ENCODE peak calls at places on chromosomes 5 and 9, in seven cellular contexts. B is NCI-H748 treated with DMSO at 0.1 percent for 48 hours; V is HCT116; T is GM12891; Q is stimulated activated CD4-positive, alpha-beta T cell treated with anti-CD3 and anti-CD28 coated beads, Interleukin-4, amount 100 ng/mL, for 24 hours; E is CD8-positive, alpha-beta T cell; L is NCI-H1048. I is an unnamed sample.
A peak's percentile ranks its signal among the peaks of the same experiment; 100 is the strongest.

GRCh38 chr5:65190328-65191053 is 291.2 kb downstream of the ADAMTS6 start:
- DNase-seq in V (no peak), T (no peak), L (no peak), Q (peak; percentile 7), E (no peak), B (no peak), I (no peak)

GRCh38 chr9:137000177-137000930 is 4.0 kb upstream of the CLIC3 start:
- DNase-seq in T (peak; percentile 74), B (no peak), Q (peak; percentile 33), V (no peak), L (no peak), E (no peak), I (no peak)

GRCh38 chr9:4489562-4489918 is 728 bp upstream of the SLC1A1 start:
- DNase-seq in L (no peak), B (peak; percentile 13), E (no peak), Q (no peak), V (no peak), T (no peak), I (peak; percentile 56)

GRCh38 chr5:956941-957729 is 51.5 kb upstream of the NKD2 start:
- DNase-seq in T (no peak), Q (peak; percentile 15), V (no peak), L (peak; percentile 28), B (no peak), E (no peak), I (peak; percentile 47)

GRCh38 chr5:135842737-135843136 is 8.3 kb downstream of the SLC25A48 start:
- DNase-seq in L (no peak), B (no peak), Q (no peak), V (no peak), E (no peak), T (no peak), I (no peak)

GRCh38 chr9:30120654-30121053 is 2263.8 kb upstream of the ACO1 start:
- DNase-seq in E (no peak), B (no peak), T (no peak), V (no peak), L (no peak), Q (no peak), I (no peak)

GRCh38 chr5:5700549-5700948 is 278.1 kb downstream of the ICE1 start:
- DNase-seq in T (no peak), L (no peak), Q (no peak), V (no peak), E (no peak), B (no peak), I (no peak)

GRCh38 chr5:83777856-83778255 is 57.2 kb upstream of the HAPLN1 start:
- DNase-seq in Q (no peak), E (no peak), B (no peak), L (no peak), V (no peak), T (no peak), I (no peak)

GRCh38 chr9:79384091-79384490 is 187.7 kb upstream of the TLE4 start:
- DNase-seq in E (no peak), Q (no peak), V (no peak), T (no peak), B (no peak), L (no peak), I (no peak)

GRCh38 chr5:28954074-28954473 is 1915.7 kb upstream of the CDH9 start:
- DNase-seq in E (no peak), B (no peak), T (no peak), V (no peak), L (no peak), Q (no peak), I (no peak)

GRCh38 chr5:67880876-67881275 is 334.7 kb upstream of the PIK3R1 start:
- DNase-seq in Q (no peak), V (no peak), T (no peak), E (no peak), L (no peak), B (no peak), I (peak; percentile 13)

GRCh38 chr9:128011071-128011817 is 30.5 kb upstream of the EEIG1 start:
- DNase-seq in Q (no peak), L (no peak), B (no peak), T (no peak), V (no peak), E (no peak), I (no peak)

GRCh38 chr9:134928796-134929559 is 11.3 kb upstream of the FCN1 start:
- DNase-seq in L (no peak), B (no peak), T (no peak), E (no peak), V (no peak), Q (no peak), I (no peak)

GRCh38 chr5:39650234-39650816 is 225.5 kb upstream of the DAB2 start:
- DNase-seq in L (no peak), Q (no peak), T (no peak), B (no peak), E (no peak), V (no peak), I (no peak)

GRCh38 chr5:72552041-72552557 is 44.9 kb upstream of the ZNF366 start:
- DNase-seq in B (no peak), Q (no peak), E (no peak), V (no peak), T (no peak), L (no peak), I (no peak)

GRCh38 chr5:132750471-132751230 is 3.4 kb downstream of the CCNI2 start:
- DNase-seq in L (no peak), T (no peak), Q (no peak), V (no peak), B (no peak), E (no peak), I (no peak)

GRCh38 chr9:113579270-113580040 is 115.9 kb downstream of the RGS3 start:
- DNase-seq in B (no peak), V (no peak), T (no peak), Q (no peak), L (no peak), E (no peak), I (no peak)

GRCh38 chr5:6707852-6708251 is 5.4 kb upstream of the TENT4A start:
- DNase-seq in Q (no peak), V (no peak), E (no peak), T (no peak), B (no peak), L (no peak), I (no peak)

GRCh38 chr9:131220485-131220884 is 55.8 kb downstream of the FAM78A start:
- DNase-seq in Q (no peak), V (no peak), T (no peak), E (no peak), B (no peak), L (no peak), I (no peak)

GRCh38 chr9:93198117-93198838 is 14.3 kb downstream of the WNK2 start:
- DNase-seq in L (no peak), B (no peak), E (no peak), V (no peak), T (no peak), Q (no peak), I (no peak)

GRCh38 chr9:38687992-38688391 is 31.9 kb downstream of the FAM240B start:
- DNase-seq in B (no peak), L (no peak), T (no peak), E (no peak), Q (no peak), V (no peak), I (no peak)

GRCh38 chr9:127437497-127438264 is 13.5 kb downstream of the ZNF79 start:
- DNase-seq in E (no peak), Q (no peak), B (no peak), T (no peak), L (no peak), V (no peak), I (no peak)

GRCh38 chr9:124442826-124443225 is 7.4 kb upstream of the ADGRD2 start:
- DNase-seq in V (no peak), Q (no peak), B (no peak), L (no peak), T (no peak), E (no peak), I (no peak)

GRCh38 chr9:134306583-134307222 is 19.6 kb upstream of the RXRA start:
- DNase-seq in T (no peak), E (no peak), B (no peak), V (no peak), Q (no peak), L (no peak), I (no peak)

GRCh38 chr5:111830333-111830732 is 73.3 kb upstream of the NREP start:
- DNase-seq in B (no peak), T (no peak), L (peak; percentile 44), E (no peak), Q (no peak), V (peak; percentile 41), I (no peak)

GRCh38 chr9:24118170-24118569 is 292.1 kb upstream of the ELAVL2 start:
- DNase-seq in L (no peak), Q (no peak), T (no peak), E (no peak), V (no peak), B (no peak), I (no peak)

GRCh38 chr5:153584561-153585359 is 94.3 kb downstream of the GRIA1 start:
- DNase-seq in L (no peak), B (no peak), V (no peak), T (no peak), Q (no peak), E (no peak), I (no peak)

GRCh38 chr9:459491-460444 is 245.1 kb downstream of the DOCK8 start:
- DNase-seq in B (no peak), T (no peak), V (no peak), Q (no peak), E (no peak), L (no peak), I (no peak)

GRCh38 chr9:131312822-131313770 is 23.6 kb downstream of the PLPP7 start:
- DNase-seq in L (no peak), T (no peak), B (no peak), Q (no peak), V (no peak), E (no peak), I (no peak)

GRCh38 chr9:98787766-98788335 is 8.5 kb downstream of the ANKS6 start:
- DNase-seq in T (no peak), L (no peak), E (no peak), B (no peak), V (no peak), Q (no peak), I (no peak)

GRCh38 chr9:39108145-39108544 is 179.8 kb downstream of the CNTNAP3 start:
- DNase-seq in V (no peak), L (no peak), B (no peak), E (no peak), Q (no peak), T (no peak), I (no peak)

I was measured in neural progenitor cell.